ENCODE peak calls at places on chromosomes 4 and X, in eight cellular contexts. Y is lung, A is lower lobe of right lung, P is thoracic aorta, M is ascending aorta, G is PC-3, K is fibroblast of lung, T is breast epithelium. L is an unnamed sample.

GRCh38 chr4:40180356-40180755 is 16.5 kb upstream of the RHOH start:
- DNase-seq in Y (no peak), A (no peak), P (no peak), M (no peak), G (peak; percentile 62), K (peak; percentile 91), T (no peak), L (no peak)

GRCh38 chr4:98468744-98469143 is 189.7 kb downstream of the TSPAN5 start:
- DNase-seq in Y (no peak), A (no peak), P (no peak), M (no peak), G (no peak), K (peak; percentile 85), T (no peak), L (no peak)

GRCh38 chr4:79621061-79621460 is 213.0 kb upstream of the GK2 start:
- DNase-seq in Y (no peak), A (no peak), P (no peak), M (no peak), G (no peak), K (no peak), T (no peak), L (no peak)

GRCh38 chr4:30461218-30461617 is 259.0 kb upstream of the PCDH7 start:
- DNase-seq in Y (no peak), A (no peak), P (no peak), M (no peak), G (no peak), K (no peak), T (no peak), L (no peak)

GRCh38 chr4:100895572-100896197 is 377.9 kb upstream of the EMCN start:
- DNase-seq in Y (no peak), A (no peak), P (no peak), M (no peak), G (no peak), K (no peak), T (no peak), L (no peak)

GRCh38 chr4:114924311-114924710 is 189.1 kb downstream of the NDST4 start:
- DNase-seq in Y (no peak), A (no peak), P (no peak), M (no peak), G (no peak), K (no peak), T (no peak), L (no peak)

GRCh38 chr4:71050809-71051208 is 57.4 kb downstream of the DCK start:
- DNase-seq in Y (no peak), A (no peak), P (no peak), M (no peak), G (peak; percentile 43), K (peak; percentile 6), T (no peak), L (no peak)

GRCh38 chr4:33149658-33150057 is 2429.5 kb downstream of the PCDH7 start:
- DNase-seq in Y (no peak), A (no peak), P (no peak), M (no peak), G (no peak), K (no peak), T (no peak), L (no peak)

GRCh38 chr4:163568835-163569234 is 74.3 kb downstream of the TMA16 start:
- DNase-seq in Y (no peak), A (no peak), P (no peak), M (no peak), G (no peak), K (no peak), T (no peak), L (no peak)

GRCh38 chrX:8730812-8731578 is 942 bp downstream of the ANOS1 start:
- DNase-seq in Y (no peak), A (no peak), P (no peak), M (no peak), G (peak; percentile 3), K (no peak), T (no peak), L (no peak)

GRCh38 chr4:152106113-152106763 is 345.4 kb upstream of the GATB start:
- DNase-seq in Y (peak; percentile 66), A (peak; percentile 57), P (peak; percentile 74), M (peak; percentile 61), G (peak; percentile 97), K (peak; percentile 97), T (no peak), L (peak; percentile 84)

GRCh38 chr4:74501579-74501978 is 56.6 kb downstream of the AREG start:
- DNase-seq in Y (no peak), A (no peak), P (no peak), M (no peak), G (peak; percentile 78), K (peak; percentile 92), T (no peak), L (no peak)

GRCh38 chr4:109870061-109870460 is 22.2 kb downstream of the LRIT3 start:
- DNase-seq in Y (no peak), A (no peak), P (no peak), M (no peak), G (no peak), K (no peak), T (no peak), L (no peak)

GRCh38 chr4:47705326-47705981 is 132.4 kb downstream of the CORIN start:
- DNase-seq in Y (no peak), A (no peak), P (no peak), M (no peak), G (peak; percentile 35), K (peak; percentile 15), T (no peak), L (no peak)
- TF ChIP-seq CTCF in Y (no peak), A (peak; percentile 27), P (no peak), M (no peak), G (peak; percentile 55), K (peak; percentile 21), T (no peak), L (no peak)

GRCh38 chrX:68684919-68685304 is 37.4 kb downstream of the STARD8 start:
- DNase-seq in Y (no peak), A (no peak), P (no peak), M (no peak), G (no peak), K (no peak), T (no peak), L (no peak)

GRCh38 chrX:68685722-68686683 is 38.5 kb downstream of the STARD8 start:
- DNase-seq in Y (peak; percentile 64), A (peak; percentile 58), P (no peak), M (no peak), G (no peak), K (peak; percentile 63), T (no peak), L (no peak)

GRCh38 chrX:68684291-68684918 is 36.9 kb downstream of the STARD8 start:
- DNase-seq in Y (no peak), A (peak; percentile 67), P (no peak), M (no peak), G (no peak), K (no peak), T (no peak), L (peak; percentile 72)

GRCh38 chrX:68683580-68683979 is 36.1 kb downstream of the STARD8 start:
- DNase-seq in Y (no peak), A (no peak), P (no peak), M (no peak), G (no peak), K (no peak), T (no peak), L (no peak)

GRCh38 chrX:68686684-68687045 is 39.2 kb downstream of the STARD8 start:
- DNase-seq in Y (no peak), A (peak; percentile 53), P (no peak), M (no peak), G (no peak), K (peak; percentile 36), T (no peak), L (no peak)
- H3K4me3 ChIP-seq in Y (no peak overlapping the region), A (peak overlapping the region; percentile 53), P (peak overlapping the region; percentile 58), M (peak overlapping the region; percentile 60), G (peak overlapping the region; percentile 21), K (peak overlapping the region; percentile 17), T (peak overlapping the region; percentile 39), L (no peak overlapping the region)

GRCh38 chr4:3218824-3219760 is 29.9 kb upstream of the MSANTD1 start:
- DNase-seq in Y (no peak), A (peak; percentile 24), P (no peak), M (no peak), G (no peak), K (no peak), T (no peak), L (no peak)
- H3K36me3 ChIP-seq in Y (peaks cover 57% of the 10 kb centered on the region), A (peaks cover 99% of the 10 kb centered on the region), P (peaks cover 44% of the 10 kb centered on the region), M (peaks cover 66% of the 10 kb centered on the region), G (no peaks in the 10 kb centered on the region), K (peaks cover 15% of the 10 kb centered on the region), T (no peaks in the 10 kb centered on the region), L (peaks cover 96% of the 10 kb centered on the region)

GRCh38 chrX:53992589-53992988 is 51.7 kb downstream of the PHF8 start:
- DNase-seq in Y (no peak), A (no peak), P (no peak), M (no peak), G (peak; percentile 55), K (no peak), T (no peak), L (no peak)
- TF ChIP-seq CTCF in Y (no peak), A (no peak), P (no peak), M (no peak), G (no peak), K (no peak), T (no peak), L (no peak)

GRCh38 chrX:43655151-43655676 is 885 bp upstream of the MAOA start:
- DNase-seq in Y (peak; percentile 34), A (peak; percentile 63), P (no peak), M (no peak), G (peak; percentile 40), K (peak; percentile 41), T (peak; percentile 52), L (peak; percentile 39)

GRCh38 chrX:43655961-43656494 is at the start of gene MAOA:
- DNase-seq in Y (peak; percentile 84), A (peak; percentile 92), P (peak; percentile 49), M (peak; percentile 64), G (peak; percentile 33), K (no peak), T (peak; percentile 54), L (peak; percentile 95)

DNA sequence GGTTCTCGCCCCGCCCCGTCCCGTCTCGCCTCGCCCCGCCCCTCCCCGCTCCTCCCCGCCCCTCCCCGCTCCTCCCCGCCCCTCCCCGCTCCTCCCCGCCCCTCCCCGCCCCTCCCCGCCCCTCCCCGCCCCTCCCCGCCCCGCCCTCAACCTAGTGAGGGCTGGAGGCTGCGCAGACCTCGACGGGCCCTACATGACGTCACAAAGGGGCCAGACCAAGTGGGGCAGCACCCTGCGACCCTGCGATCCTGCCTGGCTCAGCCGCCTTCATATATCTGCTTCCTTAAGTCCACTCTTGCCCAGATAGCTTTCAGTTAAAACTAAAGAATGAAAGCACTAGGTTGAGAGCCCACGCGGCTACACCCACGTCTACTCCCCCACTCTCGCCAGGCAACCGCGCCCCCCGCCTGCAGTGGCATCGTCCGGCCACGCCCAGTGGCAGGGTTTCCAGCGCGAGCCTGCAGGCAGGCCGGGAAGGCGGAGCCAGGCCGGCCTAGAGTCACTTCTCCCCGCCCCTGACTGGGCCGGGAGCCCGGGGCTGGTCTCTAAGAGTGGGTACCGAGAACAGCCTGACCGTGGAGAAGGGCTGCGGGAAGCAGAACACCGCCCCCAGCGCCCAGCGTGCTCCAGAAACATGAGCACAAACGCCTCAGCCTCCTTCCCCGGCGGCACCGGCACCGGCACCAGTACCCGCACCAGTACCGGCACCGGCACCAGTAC is 1.5 kb upstream of the MAOA start:
- DNase-seq in Y (peak; percentile 92), A (peak; percentile 95), P (peak; percentile 62), M (peak; percentile 71), G (peak; percentile 93), K (peak; percentile 87), T (peak; percentile 87), L (peak; percentile 94)
- H3K4me3 ChIP-seq in Y (peak overlapping the region; percentile 49), A (peak overlapping the region; percentile 71), P (peak overlapping the region; percentile 85), M (peak overlapping the region; percentile 83), G (peak overlapping the region; percentile 73), K (peak overlapping the region; percentile 52), T (peak overlapping the region; percentile 70), L (peak overlapping the region; percentile 93)